ENCODE peak calls at places on chromosomes 5 and 9, in seven cellular contexts. Z, R, Q, W, Y, N and J are unnamed samples.

GRCh38 chr5:13581132-13581531 is 363.4 kb downstream of the DNAH5 start:
- ATAC-seq in Y (no peak), W (no peak), N (no peak), Z (no peak), R (no peak), Q (no peak), J (no peak)

GRCh38 chr5:32499261-32499660 is 54.7 kb upstream of the ZFR start:
- ATAC-seq in Q (no peak), Z (no peak), W (peak), R (no peak), N (peak), Y (no peak), J (peak)

GRCh38 chr5:113331201-113331551 is 103.6 kb downstream of the TSSK1B start:
- ATAC-seq in N (no peak), Y (peak), Q (no peak), Z (no peak), W (no peak), R (peak), J (no peak)

GRCh38 chr9:81848472-81848871 is 79.8 kb upstream of the SPATA31D4 start:
- ATAC-seq in Z (no peak), Y (no peak), N (no peak), Q (no peak), W (no peak), R (no peak), J (no peak)

GRCh38 chr5:160837749-160838593 is 14.0 kb downstream of the ATP10B start:
- ATAC-seq in R (peak), Y (no peak), W (no peak), N (no peak), Q (no peak), Z (no peak), J (no peak)

GRCh38 chr5:142215915-142216681 is 107.5 kb downstream of the NDFIP1 start:
- ATAC-seq in Y (peak), W (no peak), R (peak), Q (no peak), Z (peak), N (no peak), J (no peak)

GRCh38 chr5:30539004-30539634 is 654.4 kb upstream of the CDH6 start:
- ATAC-seq in Y (no peak), W (no peak), N (no peak), R (peak), Q (no peak), Z (no peak), J (no peak)

GRCh38 chr9:92254401-92255337 is 38.8 kb downstream of the IARS1 start:
- ATAC-seq in Z (no peak), Q (no peak), N (no peak), W (no peak), R (peak), Y (peak), J (no peak)

GRCh38 chr5:40497573-40497972 is 182.1 kb upstream of the PTGER4 start:
- ATAC-seq in N (peak), W (peak), Z (no peak), Q (no peak), R (peak), Y (no peak), J (peak)

GRCh38 chr9:88007291-88007650 is 32.9 kb upstream of the CDK20 start:
- ATAC-seq in Q (no peak), W (peak), N (peak), Z (no peak), Y (no peak), R (no peak), J (peak)

GRCh38 chr9:99660191-99660636 is 161.5 kb upstream of the NR4A3 start:
- ATAC-seq in R (no peak), Y (no peak), N (no peak), W (peak), Z (no peak), Q (no peak), J (peak)

GRCh38 chr9:136460772-136461325 is 21.2 kb upstream of the INPP5E start:
- ATAC-seq in Q (no peak), W (no peak), Z (no peak), Y (no peak), N (no peak), R (no peak), J (no peak)

GRCh38 chr5:152188219-152188618 is 216.9 kb downstream of the NMUR2 start:
- ATAC-seq in W (no peak), Z (no peak), Y (no peak), N (no peak), Q (no peak), R (peak), J (no peak)

GRCh38 chr5:163503106-163504090 is 2.0 kb upstream of the MAT2B start:
- ATAC-seq in Y (peak), Z (peak), W (no peak), R (peak), N (no peak), Q (no peak), J (no peak)

GRCh38 chr9:128233817-128234406 is 30.7 kb downstream of the DNM1 start:
- ATAC-seq in W (no peak), Y (no peak), Z (no peak), R (no peak), N (no peak), Q (no peak), J (no peak)

GRCh38 chr5:130116972-130117371 is 212.7 kb downstream of the CHSY3 start:
- ATAC-seq in R (no peak), W (no peak), Y (no peak), Z (no peak), N (no peak), Q (no peak), J (no peak)

GRCh38 chr5:61245486-61245885 is 83.2 kb upstream of the SMIM15 start:
- ATAC-seq in Z (peak), R (no peak), Y (no peak), Q (no peak), N (no peak), W (no peak), J (no peak)

GRCh38 chr9:135244271-135244691 is 156.8 kb downstream of the OLFM1 start:
- ATAC-seq in R (no peak), Y (no peak), N (no peak), W (no peak), Q (no peak), Z (no peak), J (no peak)

GRCh38 chr5:68449380-68449779 is 233.8 kb downstream of the PIK3R1 start:
- ATAC-seq in R (no peak), Q (no peak), Y (no peak), W (no peak), Z (no peak), N (no peak), J (no peak)

GRCh38 chr5:71996789-71997188 is 110.5 kb upstream of the MAP1B start:
- ATAC-seq in W (no peak), Y (no peak), Q (no peak), R (no peak), N (no peak), Z (no peak), J (peak)

GRCh38 chr5:177358333-177358939 is 712 bp downstream of the RGS14 start:
- ATAC-seq in N (no peak), W (no peak), Y (no peak), R (no peak), Q (no peak), Z (no peak), J (no peak)

GRCh38 chr9:6428940-6429889 is 16.2 kb downstream of the UHRF2 start:
- ATAC-seq in W (peak), R (no peak), Y (no peak), Q (peak), N (peak), Z (no peak), J (peak)

GRCh38 chr5:176817369-176817841 is 7.0 kb downstream of the UNC5A start:
- ATAC-seq in W (no peak), Q (no peak), N (no peak), Z (peak), Y (peak), R (no peak), J (no peak)

GRCh38 chr5:89071101-89071940 is 188.3 kb upstream of the MEF2C start:
- ATAC-seq in W (no peak), N (no peak), R (no peak), Z (no peak), Q (no peak), Y (no peak), J (peak)

GRCh38 chr9:126222835-126223431 is 103.7 kb upstream of the MVB12B start:
- ATAC-seq in N (no peak), R (no peak), Y (no peak), W (peak), Q (no peak), Z (no peak), J (no peak)

GRCh38 chr5:14665110-14665822 is 748 bp downstream of the OTULIN start:
- ATAC-seq in Y (peak), N (no peak), R (no peak), W (no peak), Q (no peak), Z (peak), J (no peak)

GRCh38 chr5:10532421-10532820 is 31.4 kb upstream of the ANKRD33B start:
- ATAC-seq in W (no peak), R (no peak), Z (no peak), Y (peak), Q (no peak), N (peak), J (no peak)